ENCODE peak calls at places on chromosomes 16 and 17, in four cellular contexts. One of them, this sample, is unnamed.
A peak's percentile ranks its signal among the peaks of the same experiment; 100 is the strongest.

GRCh38 chr16:83098536-83098935 is 471.8 kb downstream of the CDH13 start:
- DNase-seq in CD8-positive, alpha-beta memory T cell: no peak
- DNase-seq in left ventricle myocardium inferior: no peak
- DNase-seq in IMR-90: no peak
- DNase-seq in this sample: no peak

GRCh38 chr16:28106467-28106866 is 43.0 kb upstream of the GSG1L start:
- DNase-seq in CD8-positive, alpha-beta memory T cell: no peak
- DNase-seq in left ventricle myocardium inferior: no peak
- DNase-seq in IMR-90: no peak
- DNase-seq in this sample: no peak

GRCh38 chr16:67198238-67198734 is 645 bp upstream of the ELMO3 start:
- DNase-seq in CD8-positive, alpha-beta memory T cell: no peak
- DNase-seq in left ventricle myocardium inferior: no peak
- DNase-seq in IMR-90: peak; percentile 29
- DNase-seq in this sample: no peak

GRCh38 chr16:49641250-49641649 is 214.7 kb downstream of the ZNF423 start:
- DNase-seq in CD8-positive, alpha-beta memory T cell: no peak
- DNase-seq in left ventricle myocardium inferior: no peak
- DNase-seq in IMR-90: no peak
- DNase-seq in this sample: no peak

GRCh38 chr17:3845361-3845753 is 689 bp downstream of the NCBP3 start:
- DNase-seq in CD8-positive, alpha-beta memory T cell: no peak
- DNase-seq in left ventricle myocardium inferior: no peak
- DNase-seq in IMR-90: no peak
- DNase-seq in this sample: no peak

GRCh38 chr17:68172461-68172954 is 75.3 kb upstream of the AMZ2 start:
- DNase-seq in CD8-positive, alpha-beta memory T cell: peak; percentile 61
- DNase-seq in left ventricle myocardium inferior: peak; percentile 62
- DNase-seq in IMR-90: peak; percentile 49
- DNase-seq in this sample: no peak

GRCh38 chr16:23280483-23280967 is 21.6 kb upstream of the SCNN1B start:
- DNase-seq in CD8-positive, alpha-beta memory T cell: no peak
- DNase-seq in left ventricle myocardium inferior: no peak
- DNase-seq in IMR-90: no peak
- DNase-seq in this sample: no peak

GRCh38 chr16:24977673-24978065 is 37.5 kb downstream of the ARHGAP17 start:
- DNase-seq in CD8-positive, alpha-beta memory T cell: no peak
- DNase-seq in left ventricle myocardium inferior: no peak
- DNase-seq in IMR-90: peak; percentile 83
- DNase-seq in this sample: peak; percentile 48

GRCh38 chr17:31427684-31428083 is 36.2 kb downstream of the RAB11FIP4 start:
- DNase-seq in CD8-positive, alpha-beta memory T cell: no peak
- DNase-seq in left ventricle myocardium inferior: no peak
- DNase-seq in IMR-90: no peak
- DNase-seq in this sample: no peak

GRCh38 chr17:19301973-19302372 is 60.5 kb downstream of the B9D1 start:
- DNase-seq in CD8-positive, alpha-beta memory T cell: no peak
- DNase-seq in left ventricle myocardium inferior: no peak
- DNase-seq in IMR-90: no peak
- DNase-seq in this sample: no peak

GRCh38 chr17:45367216-45367615 is 50.4 kb upstream of the MAP3K14 start:
- DNase-seq in CD8-positive, alpha-beta memory T cell: no peak
- DNase-seq in left ventricle myocardium inferior: no peak
- DNase-seq in IMR-90: no peak
- DNase-seq in this sample: no peak

GRCh38 chr16:57635266-57636097 is 7.1 kb downstream of the ADGRG1 start:
- DNase-seq in CD8-positive, alpha-beta memory T cell: no peak
- DNase-seq in left ventricle myocardium inferior: no peak
- DNase-seq in IMR-90: no peak
- DNase-seq in this sample: no peak

GRCh38 chr17:50591338-50591737 is 30.8 kb downstream of the CACNA1G start:
- DNase-seq in CD8-positive, alpha-beta memory T cell: no peak
- DNase-seq in left ventricle myocardium inferior: no peak
- DNase-seq in IMR-90: no peak
- DNase-seq in this sample: no peak

GRCh38 chr17:45394913-45395568 is 37.6 kb downstream of the ARHGAP27 start:
- DNase-seq in CD8-positive, alpha-beta memory T cell: peak; percentile 41
- DNase-seq in left ventricle myocardium inferior: peak; percentile 54
- DNase-seq in IMR-90: peak; percentile 90
- DNase-seq in this sample: peak; percentile 81

GRCh38 chr17:78272181-78272913 is 40.9 kb downstream of the TMEM235 start:
- DNase-seq in CD8-positive, alpha-beta memory T cell: peak; percentile 80
- DNase-seq in left ventricle myocardium inferior: peak; percentile 61
- DNase-seq in IMR-90: peak; percentile 90
- DNase-seq in this sample: peak; percentile 81

GRCh38 chr16:69921125-69921524 is 30.0 kb upstream of the CLEC18A start:
- DNase-seq in CD8-positive, alpha-beta memory T cell: no peak
- DNase-seq in left ventricle myocardium inferior: no peak
- DNase-seq in IMR-90: peak; percentile 28
- DNase-seq in this sample: no peak

GRCh38 chr17:5434984-5435383 is 4.0 kb downstream of the C1QBP start:
- DNase-seq in CD8-positive, alpha-beta memory T cell: no peak
- DNase-seq in left ventricle myocardium inferior: no peak
- DNase-seq in IMR-90: no peak
- DNase-seq in this sample: no peak

GRCh38 chr16:69482410-69482951 is 58.1 kb downstream of the CYB5B start:
- DNase-seq in CD8-positive, alpha-beta memory T cell: no peak
- DNase-seq in left ventricle myocardium inferior: peak; percentile 72
- DNase-seq in IMR-90: peak; percentile 27
- DNase-seq in this sample: no peak

GRCh38 chr17:38872671-38873385 is 3.0 kb downstream of the LASP1 start:
- DNase-seq in CD8-positive, alpha-beta memory T cell: no peak
- DNase-seq in left ventricle myocardium inferior: no peak
- DNase-seq in IMR-90: no peak
- DNase-seq in this sample: no peak

GRCh38 chr17:17774009-17774881 is 62.5 kb downstream of the SREBF1 start:
- DNase-seq in CD8-positive, alpha-beta memory T cell: no peak
- DNase-seq in left ventricle myocardium inferior: peak; percentile 34
- DNase-seq in IMR-90: peak; percentile 52
- DNase-seq in this sample: no peak

DNA sequence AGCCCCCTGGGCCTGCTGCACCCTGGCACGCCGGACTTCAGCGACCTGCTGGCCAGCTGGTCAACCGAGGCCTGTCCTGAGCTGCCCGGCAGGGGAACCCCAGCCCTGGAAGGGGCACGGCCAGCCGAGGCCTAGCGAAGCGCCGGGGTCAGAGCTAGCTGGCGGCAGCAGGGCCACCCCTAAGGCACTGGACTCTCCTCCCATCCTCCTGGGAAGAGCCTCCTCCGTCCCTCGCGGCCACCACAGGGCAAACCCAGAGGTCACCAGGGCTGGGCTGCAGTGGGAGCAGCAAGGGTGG is 2.3 kb downstream of the PERCC1 start:
- DNase-seq in CD8-positive, alpha-beta memory T cell: no peak
- DNase-seq in left ventricle myocardium inferior: no peak
- DNase-seq in IMR-90: no peak
- DNase-seq in this sample: no peak
- H3K4me3 ChIP-seq in CD8-positive, alpha-beta memory T cell: no peak overlapping the region
- H3K4me3 ChIP-seq in left ventricle myocardium inferior: peak overlapping the region; percentile 62
- H3K4me3 ChIP-seq in IMR-90: no peak overlapping the region
- H3K4me3 ChIP-seq in this sample: no peak overlapping the region

DNA sequence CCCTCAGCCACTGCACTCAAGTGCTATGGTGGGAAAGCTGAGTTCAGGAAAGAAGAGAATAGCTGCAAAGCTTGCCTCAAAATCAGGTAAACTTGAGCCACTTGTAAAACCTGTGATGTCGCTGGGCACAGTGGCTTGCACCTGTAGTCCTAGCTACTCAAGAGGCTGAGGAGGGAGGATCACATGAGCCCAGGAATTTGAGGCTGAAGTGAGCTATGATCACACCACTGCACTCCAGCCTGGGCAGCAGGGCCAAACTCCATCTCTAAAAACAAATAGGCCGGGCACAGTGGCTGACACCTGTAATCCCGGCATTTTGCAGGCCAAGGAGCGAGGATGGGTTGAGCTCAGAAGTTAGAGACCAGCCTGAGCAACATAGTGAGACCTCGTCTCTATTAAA is 26.4 kb upstream of the SMURF2 start:
- DNase-seq in CD8-positive, alpha-beta memory T cell: no peak
- DNase-seq in left ventricle myocardium inferior: no peak
- DNase-seq in IMR-90: no peak
- DNase-seq in this sample: no peak
- H3K27ac ChIP-seq in CD8-positive, alpha-beta memory T cell: no peak overlapping the region
- H3K27ac ChIP-seq in left ventricle myocardium inferior: no peak overlapping the region
- H3K27ac ChIP-seq in IMR-90: peak overlapping the region; percentile 54
- H3K27ac ChIP-seq in this sample: no peak overlapping the region

GRCh38 chr17:81340606-81341346 is 45.7 kb upstream of the SLC38A10 start:
- DNase-seq in CD8-positive, alpha-beta memory T cell: no peak
- DNase-seq in left ventricle myocardium inferior: no peak
- DNase-seq in IMR-90: no peak
- DNase-seq in this sample: no peak
- H3K27me3 ChIP-seq in CD8-positive, alpha-beta memory T cell: peaks cover 61% of the 10 kb centered on the region
- H3K27me3 ChIP-seq in left ventricle myocardium inferior: peaks cover 29% of the 10 kb centered on the region
- H3K27me3 ChIP-seq in IMR-90: no peaks in the 10 kb centered on the region
- H3K27me3 ChIP-seq in this sample: no peaks in the 10 kb centered on the region

DNA sequence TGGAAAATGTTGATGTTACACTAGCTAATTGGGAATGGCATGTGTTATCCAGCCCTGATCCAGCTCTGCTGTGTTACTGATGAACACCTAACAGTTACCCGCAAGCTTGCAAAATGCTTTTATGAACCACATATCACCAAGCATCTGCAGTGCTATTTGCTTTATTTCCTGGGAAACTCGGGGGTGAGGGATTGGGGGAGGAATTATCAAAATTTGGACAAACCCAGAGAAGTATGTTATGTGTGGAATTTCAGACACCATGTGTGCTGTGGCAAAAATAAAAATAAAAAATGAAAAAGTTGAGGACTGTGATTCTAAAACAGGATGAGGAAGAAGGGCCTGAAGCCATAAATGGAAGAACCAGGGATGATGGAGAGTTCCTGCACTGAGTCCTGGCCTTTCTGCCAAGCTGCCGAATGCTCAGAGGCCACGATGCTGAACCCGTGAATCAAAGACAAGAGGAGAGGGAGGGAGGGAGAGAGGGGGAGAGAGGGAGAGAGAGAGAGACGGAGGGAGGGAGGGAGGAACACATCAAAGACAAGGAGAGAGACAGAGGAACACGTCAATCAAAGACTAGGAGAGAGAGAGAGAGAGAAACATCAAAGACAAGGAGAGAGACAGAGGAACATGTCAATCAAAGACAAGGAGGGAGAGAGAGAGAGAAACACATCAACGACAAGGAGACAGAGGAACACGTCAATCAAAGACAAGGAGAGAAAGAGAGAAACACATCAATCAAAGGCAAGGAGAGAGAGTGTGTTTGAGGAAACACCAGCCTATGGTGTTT is 89.8 kb downstream of the MRM3 start:
- DNase-seq in CD8-positive, alpha-beta memory T cell: peak; percentile 31
- DNase-seq in left ventricle myocardium inferior: no peak
- DNase-seq in IMR-90: no peak
- DNase-seq in this sample: no peak
- H3K4me3 ChIP-seq in CD8-positive, alpha-beta memory T cell: no peak overlapping the region
- H3K4me3 ChIP-seq in left ventricle myocardium inferior: no peak overlapping the region
- H3K4me3 ChIP-seq in IMR-90: no peak overlapping the region
- H3K4me3 ChIP-seq in this sample: no peak overlapping the region

GRCh38 chr17:63190821-63191220 is 224.8 kb downstream of the TANC2 start:
- DNase-seq in CD8-positive, alpha-beta memory T cell: no peak
- DNase-seq in left ventricle myocardium inferior: no peak
- DNase-seq in IMR-90: no peak
- DNase-seq in this sample: no peak
- H3K27ac ChIP-seq in CD8-positive, alpha-beta memory T cell: no peak overlapping the region
- H3K27ac ChIP-seq in left ventricle myocardium inferior: no peak overlapping the region
- H3K27ac ChIP-seq in IMR-90: no peak overlapping the region
- H3K27ac ChIP-seq in this sample: no peak overlapping the region

DNA sequence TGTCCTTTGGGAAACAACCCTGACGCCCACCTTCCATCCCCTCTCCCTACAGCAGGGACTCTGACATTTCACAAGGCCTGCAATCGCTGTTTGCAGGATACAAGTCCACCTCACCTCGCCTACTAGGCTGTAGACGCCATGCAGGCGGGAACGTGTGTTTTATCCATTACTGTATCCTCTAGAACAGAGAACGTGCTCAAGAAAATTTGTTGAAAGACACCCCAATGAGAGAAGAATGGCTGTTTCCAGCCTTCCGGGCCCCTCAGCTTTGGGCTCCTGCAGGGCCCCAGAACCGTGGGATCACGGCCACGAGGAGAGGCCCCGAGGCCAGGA is 1.5 kb upstream of the TTYH2 start:
- DNase-seq in CD8-positive, alpha-beta memory T cell: no peak
- DNase-seq in left ventricle myocardium inferior: no peak
- DNase-seq in IMR-90: no peak
- DNase-seq in this sample: no peak
- H3K27me3 ChIP-seq in CD8-positive, alpha-beta memory T cell: no peaks in the 10 kb centered on the region
- H3K27me3 ChIP-seq in left ventricle myocardium inferior: no peaks in the 10 kb centered on the region
- H3K27me3 ChIP-seq in IMR-90: no peaks in the 10 kb centered on the region
- H3K27me3 ChIP-seq in this sample: no peaks in the 10 kb centered on the region

GRCh38 chr17:1560582-1561170 is 1.9 kb downstream of the PITPNA start:
- DNase-seq in CD8-positive, alpha-beta memory T cell: no peak
- DNase-seq in left ventricle myocardium inferior: no peak
- DNase-seq in IMR-90: no peak
- DNase-seq in this sample: no peak
- H3K4me3 ChIP-seq in CD8-positive, alpha-beta memory T cell: no peak overlapping the region
- H3K4me3 ChIP-seq in left ventricle myocardium inferior: peak overlapping the region; percentile 90
- H3K4me3 ChIP-seq in IMR-90: peak overlapping the region; percentile 99
- H3K4me3 ChIP-seq in this sample: peak overlapping the region; percentile 80

GRCh38 chr17:2070241-2071023 is 15.5 kb downstream of the HIC1 start:
- DNase-seq in CD8-positive, alpha-beta memory T cell: no peak
- DNase-seq in left ventricle myocardium inferior: no peak
- DNase-seq in IMR-90: no peak
- DNase-seq in this sample: no peak

GRCh38 chr17:2071421-2072281 is 16.7 kb downstream of the HIC1 start:
- DNase-seq in CD8-positive, alpha-beta memory T cell: no peak
- DNase-seq in left ventricle myocardium inferior: peak; percentile 82
- DNase-seq in IMR-90: peak; percentile 93
- DNase-seq in this sample: peak; percentile 72

GRCh38 chr17:2068101-2068518 is 13.2 kb downstream of the HIC1 start:
- DNase-seq in CD8-positive, alpha-beta memory T cell: no peak
- DNase-seq in left ventricle myocardium inferior: no peak
- DNase-seq in IMR-90: peak; percentile 90
- DNase-seq in this sample: no peak

GRCh38 chr17:2068589-2069051 is 13.7 kb downstream of the HIC1 start:
- DNase-seq in CD8-positive, alpha-beta memory T cell: no peak
- DNase-seq in left ventricle myocardium inferior: no peak
- DNase-seq in IMR-90: peak; percentile 90
- DNase-seq in this sample: no peak

DNA sequence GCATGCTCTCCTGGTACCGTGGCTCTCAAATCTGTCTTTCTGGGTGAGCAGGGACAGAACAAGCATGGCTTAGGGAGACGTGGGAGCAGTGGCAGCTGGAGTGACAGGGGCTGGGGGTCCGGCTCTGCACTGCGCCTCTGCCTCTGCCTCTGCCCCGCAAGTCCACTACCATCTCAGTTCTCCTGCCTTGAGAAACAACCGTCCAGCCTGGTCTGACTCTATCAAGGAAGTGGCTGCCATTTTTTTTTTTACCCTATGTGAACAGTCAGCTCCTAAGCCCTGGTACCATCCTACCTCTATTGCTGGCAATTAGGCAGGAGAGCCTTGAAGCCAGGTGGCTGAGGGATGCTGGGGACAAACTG is 16.1 kb downstream of the HIC1 start:
- DNase-seq in CD8-positive, alpha-beta memory T cell: no peak
- DNase-seq in left ventricle myocardium inferior: no peak
- DNase-seq in IMR-90: no peak
- DNase-seq in this sample: no peak
- H3K27ac ChIP-seq in CD8-positive, alpha-beta memory T cell: no peak overlapping the region
- H3K27ac ChIP-seq in left ventricle myocardium inferior: peak overlapping the region; percentile 96
- H3K27ac ChIP-seq in IMR-90: peak overlapping the region; percentile 93
- H3K27ac ChIP-seq in this sample: peak overlapping the region; percentile 87

GRCh38 chr17:83126275-83126930 is 47.0 kb downstream of the METRNL start:
- DNase-seq in CD8-positive, alpha-beta memory T cell: no peak
- DNase-seq in left ventricle myocardium inferior: no peak
- DNase-seq in IMR-90: no peak
- DNase-seq in this sample: no peak
- H3K27me3 ChIP-seq in CD8-positive, alpha-beta memory T cell: peaks cover 12% of the 10 kb centered on the region
- H3K27me3 ChIP-seq in left ventricle myocardium inferior: peaks cover 24% of the 10 kb centered on the region
- H3K27me3 ChIP-seq in IMR-90: peaks cover 39% of the 10 kb centered on the region
- H3K27me3 ChIP-seq in this sample: peaks cover 43% of the 10 kb centered on the region